ENCODE peak calls at places on chromosomes 7 and 10, in nine cellular contexts. X, O, L, S, P, C, H, M and F are unnamed samples.

GRCh38 chr7:157686285-157686894 is 349.6 kb downstream of the DNAJB6 start:
- DNase-seq in X (no peak), O (no peak), L (no peak), S (no peak), P (no peak), C (no peak), H (no peak), M (no peak), F (no peak)

GRCh38 chr7:157309990-157310668 is 26.7 kb upstream of the DNAJB6 start:
- DNase-seq in X (no peak), O (peak), L (peak), S (no peak), P (peak), C (peak), H (no peak), M (no peak), F (peak)

GRCh38 chr7:3397324-3397723 is 96.3 kb downstream of the SDK1 start:
- DNase-seq in X (no peak), O (no peak), L (no peak), S (no peak), P (no peak), C (no peak), H (no peak), M (no peak), F (no peak)

GRCh38 chr10:106711313-106711906 is 453.1 kb downstream of the SORCS1 start:
- DNase-seq in X (no peak), O (no peak), L (no peak), S (no peak), P (no peak), C (peak), H (peak), M (no peak), F (no peak)

GRCh38 chr10:60235001-60235400 is 154.7 kb downstream of the ANK3 start:
- DNase-seq in X (no peak), O (peak), L (peak), S (no peak), P (no peak), C (peak), H (no peak), M (no peak), F (no peak)

GRCh38 chr10:102767428-102768160 is 23.8 kb downstream of the WBP1L start:
- DNase-seq in X (no peak), O (no peak), L (no peak), S (no peak), P (no peak), C (no peak), H (no peak), M (no peak), F (no peak)

GRCh38 chr10:3729397-3729796 is 55.6 kb downstream of the KLF6 start:
- DNase-seq in X (no peak), O (no peak), L (peak), S (no peak), P (no peak), C (no peak), H (no peak), M (no peak), F (no peak)

GRCh38 chr7:11714676-11715075 is 117.3 kb downstream of the THSD7A start:
- DNase-seq in X (no peak), O (no peak), L (no peak), S (no peak), P (no peak), C (no peak), H (no peak), M (no peak), F (no peak)

GRCh38 chr7:83655951-83656556 is 7.1 kb upstream of the SEMA3E start:
- DNase-seq in X (no peak), O (peak), L (peak), S (no peak), P (no peak), C (peak), H (peak), M (no peak), F (peak)

GRCh38 chr10:99906470-99906869 is 103.3 kb downstream of the DNMBP start:
- DNase-seq in X (no peak), O (peak), L (peak), S (no peak), P (no peak), C (no peak), H (no peak), M (no peak), F (peak)

GRCh38 chr10:70729763-70730357 is 55.3 kb downstream of the TBATA start:
- DNase-seq in X (no peak), O (no peak), L (no peak), S (no peak), P (no peak), C (peak), H (no peak), M (no peak), F (no peak)

GRCh38 chr7:24566274-24566673 is 7.0 kb upstream of the PALS2 start:
- DNase-seq in X (no peak), O (no peak), L (no peak), S (no peak), P (no peak), C (no peak), H (no peak), M (no peak), F (no peak)

GRCh38 chr10:86684305-86684704 is 16.0 kb downstream of the LDB3 start:
- DNase-seq in X (no peak), O (peak), L (no peak), S (no peak), P (no peak), C (peak), H (peak), M (no peak), F (peak)

GRCh38 chr7:147311332-147311731 is 1194.7 kb downstream of the CNTNAP2 start:
- DNase-seq in X (no peak), O (no peak), L (no peak), S (no peak), P (no peak), C (no peak), H (no peak), M (no peak), F (no peak)

GRCh38 chr10:96740579-96741281 is 20.4 kb upstream of the PIK3AP1 start:
- DNase-seq in X (no peak), O (no peak), L (no peak), S (no peak), P (no peak), C (peak), H (no peak), M (no peak), F (no peak)

GRCh38 chr10:7084255-7085005 is 326.4 kb downstream of the SFMBT2 start:
- DNase-seq in X (no peak), O (no peak), L (peak), S (no peak), P (no peak), C (peak), H (no peak), M (no peak), F (no peak)

GRCh38 chr10:71719042-71719441 is 536 bp downstream of the C10orf105 start:
- DNase-seq in X (no peak), O (no peak), L (no peak), S (no peak), P (no peak), C (peak), H (no peak), M (no peak), F (peak)